ENCODE peak calls at places on chromosomes 4 and X, in seven cellular contexts. Q is pancreas; J is aorta; Y is psoas muscle; B is stomach; M is CD4-positive, alpha-beta T cell; A is uterus. K is an unnamed sample. For H3K9me3, the result is how much of the 10 kb centered on the place peaks cover.

GRCh38 chr4:173205656-173206055 is 37.0 kb downstream of the GALNT7 start:
- DNase-seq in Q (no peak), J (no peak), Y (no peak), B (no peak), M (no peak), A (no peak), K (no peak)

GRCh38 chrX:109508915-109509314 is 27.0 kb upstream of the GUCY2F start:
- DNase-seq in Q (no peak), J (no peak), Y (no peak), B (no peak), M (no peak), A (no peak), K (no peak)

GRCh38 chr4:37322122-37322521 is 77.6 kb downstream of the NWD2 start:
- DNase-seq in Q (no peak), J (no peak), Y (no peak), B (no peak), M (no peak), A (no peak), K (no peak)

GRCh38 chrX:17441965-17442364 is 67.0 kb downstream of the NHS start:
- DNase-seq in Q (no peak), J (no peak), Y (no peak), B (no peak), M (no peak), A (no peak), K (no peak)

GRCh38 chr4:70734168-70734954 is 12.6 kb downstream of the RUFY3 start:
- DNase-seq in Q (no peak), J (no peak), Y (no peak), B (no peak), M (peak), A (no peak), K (no peak)

GRCh38 chrX:3576886-3577516 is 136.4 kb downstream of the PRKX start:
- DNase-seq in Q (no peak), J (no peak), Y (no peak), B (no peak), M (no peak), A (no peak), K (no peak)

GRCh38 chrX:104419211-104419610 is 146.8 kb upstream of the IL1RAPL2 start:
- DNase-seq in Q (no peak), J (no peak), Y (no peak), B (no peak), M (no peak), A (no peak), K (no peak)

GRCh38 chr4:117817316-117817715 is 217.0 kb upstream of the NDST3 start:
- DNase-seq in Q (no peak), J (no peak), Y (no peak), B (no peak), M (no peak), A (no peak), K (no peak)

GRCh38 chr4:135418353-135418752 is 1216.8 kb upstream of the PABPC4L start:
- DNase-seq in Q (no peak), J (no peak), Y (no peak), B (no peak), M (no peak), A (no peak), K (no peak)

GRCh38 chr4:39353478-39354177 is 12.5 kb downstream of the RFC1 start:
- DNase-seq in Q (no peak), J (no peak), Y (no peak), B (no peak), M (no peak), A (no peak), K (no peak)

GRCh38 chr4:5821665-5822358 is 71.1 kb downstream of the CRMP1 start:
- DNase-seq in Q (no peak), J (peak), Y (no peak), B (no peak), M (no peak), A (no peak), K (no peak)

GRCh38 chr4:4985844-4986243 is 33.4 kb downstream of the CYTL1 start:
- DNase-seq in Q (no peak), J (no peak), Y (no peak), B (no peak), M (no peak), A (no peak), K (no peak)

GRCh38 chr4:4656977-4657376 is 115.1 kb upstream of the STX18 start:
- DNase-seq in Q (no peak), J (no peak), Y (no peak), B (no peak), M (no peak), A (no peak), K (no peak)

GRCh38 chrX:43707812-43708548 is 51.9 kb downstream of the MAOA start:
- DNase-seq in Q (peak), J (no peak), Y (peak), B (peak), M (no peak), A (peak), K (peak)

GRCh38 chrX:11968470-11968869 is 169.8 kb upstream of the FRMPD4 start:
- DNase-seq in Q (no peak), J (no peak), Y (no peak), B (no peak), M (no peak), A (no peak), K (no peak)

GRCh38 chrX:119887721-119888425 is 7.8 kb upstream of the AKAP14 start:
- DNase-seq in Q (peak), J (peak), Y (peak), B (peak), M (peak), A (peak), K (peak)

GRCh38 chr4:88286897-88287296 is 2.5 kb upstream of the PPM1K start:
- DNase-seq in Q (no peak), J (no peak), Y (no peak), B (no peak), M (no peak), A (no peak), K (no peak)

GRCh38 chr4:143667461-143667860 is 33.0 kb downstream of the FREM3 start:
- DNase-seq in Q (peak), J (no peak), Y (no peak), B (peak), M (no peak), A (peak), K (peak)

GRCh38 chr4:55183926-55184599 is 58.7 kb upstream of the KDR start:
- DNase-seq in Q (no peak), J (no peak), Y (no peak), B (peak), M (no peak), A (peak), K (peak)

GRCh38 chr4:53713296-53713695 is 122.0 kb upstream of the LNX1 start:
- DNase-seq in Q (no peak), J (no peak), Y (no peak), B (no peak), M (no peak), A (no peak), K (no peak)

GRCh38 chrX:154002215-154002719 is 17.4 kb downstream of the IRAK1 start:
- DNase-seq in Q (no peak), J (no peak), Y (peak), B (no peak), M (no peak), A (no peak), K (peak)

GRCh38 chrX:10103023-10103422 is 53.8 kb upstream of the CLCN4 start:
- DNase-seq in Q (peak), J (no peak), Y (no peak), B (no peak), M (no peak), A (no peak), K (no peak)

GRCh38 chrX:114626323-114626722 is 42.4 kb downstream of the HTR2C start:
- DNase-seq in Q (no peak), J (no peak), Y (no peak), B (no peak), M (no peak), A (no peak), K (no peak)

GRCh38 chr4:98632258-98632657 is 26.2 kb downstream of the TSPAN5 start:
- DNase-seq in Q (no peak), J (no peak), Y (no peak), B (no peak), M (no peak), A (no peak), K (no peak)

GRCh38 chrX:48919947-48920712 is 1.3 kb upstream of the PIM2 start:
- DNase-seq in Q (no peak), J (no peak), Y (no peak), B (no peak), M (peak), A (no peak), K (peak)

GRCh38 chrX:107659768-107660167 is 31.5 kb downstream of the PRPS1 start:
- DNase-seq in Q (peak), J (no peak), Y (no peak), B (no peak), M (no peak), A (no peak), K (no peak)

GRCh38 chr4:1460967-1461868 is 55.0 kb upstream of the NKX1-1 start:
- DNase-seq in Q (no peak), J (no peak), Y (no peak), B (peak), M (no peak), A (no peak), K (peak)

GRCh38 chr4:122776916-122777315 is 44.4 kb downstream of the BBS12 start:
- DNase-seq in Q (no peak), J (no peak), Y (no peak), B (no peak), M (no peak), A (no peak), K (no peak)

GRCh38 chr4:176534566-176534965 is 214.8 kb downstream of the SPCS3 start:
- DNase-seq in Q (no peak), J (no peak), Y (no peak), B (no peak), M (no peak), A (no peak), K (no peak)

GRCh38 chrX:44875185-44875489 is 2.1 kb downstream of the KDM6A start:
- DNase-seq in Q (no peak), J (no peak), Y (no peak), B (no peak), M (no peak), A (no peak), K (no peak)

GRCh38 chrX:69238153-69238959 is 73.1 kb upstream of the PJA1 start:
- DNase-seq in Q (no peak), J (peak), Y (no peak), B (no peak), M (no peak), A (no peak), K (peak)

GRCh38 chrX:101397779-101398178 is 7.0 kb downstream of the RPL36A start:
- DNase-seq in Q (no peak), J (no peak), Y (no peak), B (no peak), M (no peak), A (no peak), K (no peak)

GRCh38 chrX:16516473-16516872 is 133.5 kb upstream of the S100G start:
- DNase-seq in Q (no peak), J (no peak), Y (no peak), B (no peak), M (no peak), A (no peak), K (no peak)

GRCh38 chr4:105198541-105198940 is 51.9 kb downstream of the TET2 start:
- DNase-seq in Q (no peak), J (no peak), Y (no peak), B (no peak), M (no peak), A (no peak), K (no peak)

GRCh38 chr4:15958562-15958961 is 4.4 kb downstream of the FGFBP2 start:
- DNase-seq in Q (no peak), J (no peak), Y (no peak), B (no peak), M (no peak), A (no peak), K (no peak)

GRCh38 chr4:24274401-24275035 is 309.8 kb downstream of the DHX15 start:
- DNase-seq in Q (no peak), J (no peak), Y (no peak), B (no peak), M (no peak), A (no peak), K (no peak)

GRCh38 chr4:127632420-127633403 is at the start of gene INTU:
- DNase-seq in Q (peak), J (peak), Y (peak), B (peak), M (no peak), A (peak), K (peak)

GRCh38 chrX:14899607-14900006 is 26.4 kb downstream of the MOSPD2 start:
- DNase-seq in Q (no peak), J (no peak), Y (no peak), B (no peak), M (no peak), A (no peak), K (no peak)

GRCh38 chr4:404006-404405 is 66.4 kb downstream of the ZNF141 start:
- DNase-seq in Q (no peak), J (no peak), Y (no peak), B (no peak), M (no peak), A (no peak), K (no peak)
- H3K9me3 ChIP-seq in Q (under half), J (under half), Y (under half), B (under half), M (half or more), A (under half), K (under half)

DNA sequence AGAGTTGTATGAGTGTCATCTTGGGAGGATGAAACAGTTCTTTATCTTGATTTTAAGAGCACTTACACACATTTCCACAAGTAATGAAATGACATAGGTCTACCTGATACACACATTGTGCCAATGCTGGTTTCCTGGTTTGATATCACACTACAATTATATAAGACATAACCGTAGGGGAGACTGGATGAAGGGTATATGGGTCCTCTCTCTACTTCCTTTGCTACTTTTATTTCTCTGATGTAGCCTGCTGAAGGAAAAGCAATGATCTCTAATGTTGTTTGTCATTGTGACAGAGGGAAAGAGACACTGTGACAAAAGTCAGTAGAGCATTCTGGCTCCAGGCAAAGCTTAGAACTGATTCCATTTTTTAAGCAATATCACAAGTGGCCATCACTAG is 238.0 kb downstream of the PDGFC start:
- DNase-seq in Q (no peak), J (no peak), Y (no peak), B (no peak), M (no peak), A (no peak), K (no peak)
- H3K9me3 ChIP-seq in Q (under half), J (under half), Y (under half), B (under half), M (under half), A (under half), K (under half)

DNA sequence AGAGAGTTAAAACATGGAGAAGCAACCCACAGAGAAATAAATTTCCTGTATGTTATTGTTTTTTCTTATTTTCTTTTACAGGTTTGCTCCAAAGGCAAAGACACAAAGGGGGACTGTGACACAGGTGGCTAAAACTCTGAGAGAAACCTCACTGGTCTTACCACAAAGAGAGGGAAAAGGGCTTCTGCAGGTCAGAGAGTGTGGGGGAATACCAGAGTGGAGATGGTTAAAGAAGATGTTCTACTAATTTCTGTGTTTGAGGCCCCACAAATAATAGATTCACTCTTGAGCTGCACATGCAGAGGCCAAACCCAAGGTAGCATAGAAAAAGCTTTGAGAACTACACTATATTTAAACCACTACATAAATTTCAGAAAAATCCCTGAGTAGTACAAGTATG is 151.3 kb downstream of the GABRA3 start:
- DNase-seq in Q (no peak), J (no peak), Y (no peak), B (no peak), M (no peak), A (no peak), K (no peak)
- H3K9me3 ChIP-seq in Q (under half), J (under half), Y (under half), B (under half), M (under half), A (under half), K (under half)

DNA sequence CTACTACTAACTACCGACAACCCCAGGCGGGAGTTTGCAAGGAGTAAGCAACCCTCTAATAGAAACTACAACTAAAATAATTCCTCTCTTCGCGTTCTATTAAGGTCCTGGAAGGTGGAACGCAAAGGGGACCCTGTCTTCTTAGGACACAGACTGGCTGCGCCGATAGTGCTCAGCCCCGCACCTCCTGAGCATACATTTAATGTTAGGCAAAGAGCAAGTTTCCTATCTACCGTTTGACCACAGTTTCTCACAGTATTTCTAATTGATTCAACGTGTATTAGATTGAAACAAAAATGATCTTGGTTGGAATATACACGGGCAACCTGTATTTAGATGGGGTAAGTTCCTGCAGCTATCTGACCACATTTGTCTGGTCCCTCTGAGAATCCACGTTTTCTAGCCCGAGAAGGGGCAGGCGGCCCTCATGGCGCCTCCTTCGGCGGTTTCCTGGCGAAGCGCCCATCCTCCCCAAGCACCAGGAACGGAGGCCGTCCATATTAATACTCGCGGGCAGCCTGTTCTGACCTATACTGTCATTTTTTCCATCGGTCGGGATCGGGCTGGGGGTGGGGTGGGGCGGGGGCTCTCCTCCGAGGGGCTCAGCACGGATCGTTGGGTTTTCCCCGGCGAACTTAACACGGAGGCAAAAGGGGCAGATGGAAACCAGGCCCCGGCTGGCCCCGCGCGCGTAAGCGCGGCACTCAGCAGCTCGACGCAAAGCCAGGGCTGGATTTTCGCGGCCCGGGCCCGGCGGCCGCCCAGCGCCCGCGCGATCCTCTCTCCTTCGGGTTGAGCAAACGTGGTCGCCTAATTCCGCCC is 77.0 kb upstream of the BCOR start:
- DNase-seq in Q (peak), J (peak), Y (peak), B (peak), M (no peak), A (peak), K (peak)
- H3K9me3 ChIP-seq in Q (under half), J (under half), Y (under half), B (under half), M (under half), A (under half), K (under half)

DNA sequence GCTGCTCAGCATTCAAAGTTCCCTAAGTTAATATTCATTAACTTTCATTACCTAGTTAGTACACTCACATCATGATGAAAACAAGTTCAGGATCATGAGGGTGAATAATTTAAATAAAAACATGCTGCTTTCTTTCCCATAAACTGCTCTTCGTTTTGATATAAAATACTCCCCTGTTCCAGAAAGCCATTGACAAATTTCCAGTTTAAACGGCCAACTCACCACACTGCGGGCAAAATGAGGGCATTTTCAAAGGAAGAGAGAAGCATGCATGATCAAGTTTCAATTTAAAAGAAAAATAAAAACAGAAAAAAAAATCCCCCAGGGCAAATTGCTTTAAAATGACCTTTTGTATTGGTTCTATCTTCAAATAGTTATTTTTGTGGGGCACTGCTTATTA is 69.6 kb downstream of the EPHA5 start:
- DNase-seq in Q (no peak), J (no peak), Y (no peak), B (no peak), M (no peak), A (no peak), K (no peak)
- H3K9me3 ChIP-seq in Q (under half), J (under half), Y (under half), B (under half), M (under half), A (under half), K (under half)

GRCh38 chrX:56279869-56280268 is 47.7 kb downstream of the KLF8 start:
- DNase-seq in Q (no peak), J (no peak), Y (no peak), B (no peak), M (no peak), A (no peak), K (no peak)

GRCh38 chrX:56289449-56289848 is 57.3 kb downstream of the KLF8 start:
- DNase-seq in Q (no peak), J (no peak), Y (no peak), B (no peak), M (no peak), A (no peak), K (no peak)

GRCh38 chrX:56288607-56289006 is 56.5 kb downstream of the KLF8 start:
- DNase-seq in Q (no peak), J (no peak), Y (no peak), B (no peak), M (no peak), A (no peak), K (no peak)

GRCh38 chrX:56281789-56282188 is 49.6 kb downstream of the KLF8 start:
- DNase-seq in Q (no peak), J (no peak), Y (no peak), B (no peak), M (peak), A (no peak), K (no peak)

GRCh38 chrX:56284269-56284668 is 52.1 kb downstream of the KLF8 start:
- DNase-seq in Q (no peak), J (peak), Y (no peak), B (no peak), M (no peak), A (no peak), K (no peak)
- H3K9me3 ChIP-seq in Q (under half), J (under half), Y (under half), B (under half), M (under half), A (under half), K (under half)

K was measured in adrenal gland.